ENCODE peak calls at places on chromosomes 5 and 9, in ten cellular contexts. X is progenitor cell of endocrine pancreas; E is pancreas; J is lower leg skin; W is HFF-Myc; U is neuronal stem cell; Y is retina; P is GM10248; A is activated T-cell treated with anti-CD3 and anti-CD28 coated beads, Interleukin-2, amount 50 U/mL, for 72 hours; Z is NCI-H2081. V is an unnamed sample.

GRCh38 chr9:120877276-120878034 is 467 bp upstream of the PHF19 start:
- DNase-seq in X (peak; percentile 47), E (peak; percentile 83), J (peak; percentile 90), W (no peak), U (peak; percentile 40), Y (peak; percentile 75), P (peak; percentile 85), A (peak; percentile 81), Z (peak; percentile 82), V (peak; percentile 89)

GRCh38 chr5:82365026-82365425 is 86.9 kb upstream of the RPS23 start:
- DNase-seq in X (no peak), E (no peak), J (no peak), W (no peak), U (no peak), Y (no peak), P (no peak), A (no peak), Z (no peak), V (no peak)

GRCh38 chr5:100746730-100747129 is 156.4 kb downstream of the ST8SIA4 start:
- DNase-seq in X (no peak), E (no peak), J (no peak), W (no peak), U (no peak), Y (no peak), P (peak; percentile 28), A (no peak), Z (no peak), V (peak; percentile 37)

GRCh38 chr9:6575324-6575758 is 70.2 kb downstream of the GLDC start:
- DNase-seq in X (no peak), E (no peak), J (no peak), W (no peak), U (no peak), Y (no peak), P (peak; percentile 48), A (no peak), Z (no peak), V (peak; percentile 41)

GRCh38 chr5:6504677-6505414 is 56.2 kb downstream of the UBE2QL1 start:
- DNase-seq in X (no peak), E (no peak), J (peak; percentile 57), W (peak; percentile 9), U (no peak), Y (no peak), P (no peak), A (no peak), Z (peak; percentile 88), V (no peak)

GRCh38 chr9:136886610-136887597 is 588 bp downstream of the TRAF2 start:
- DNase-seq in X (peak; percentile 35), E (peak; percentile 82), J (no peak), W (no peak), U (peak; percentile 36), Y (peak; percentile 63), P (peak; percentile 79), A (peak; percentile 54), Z (peak; percentile 50), V (peak; percentile 87)

GRCh38 chr9:131422241-131422792 is 28.4 kb downstream of the PRRC2B start:
- DNase-seq in X (no peak), E (no peak), J (no peak), W (no peak), U (no peak), Y (no peak), P (no peak), A (no peak), Z (no peak), V (no peak)

GRCh38 chr9:18799420-18799819 is 233.6 kb downstream of the SAXO1 start:
- DNase-seq in X (no peak), E (no peak), J (no peak), W (no peak), U (no peak), Y (no peak), P (no peak), A (no peak), Z (no peak), V (no peak)

GRCh38 chr5:88884435-88884877 is 1.5 kb upstream of the MEF2C start:
- DNase-seq in X (no peak), E (no peak), J (no peak), W (no peak), U (no peak), Y (no peak), P (no peak), A (no peak), Z (no peak), V (no peak)

GRCh38 chr9:21110708-21111576 is 30.7 kb downstream of the IFNW1 start:
- DNase-seq in X (no peak), E (no peak), J (no peak), W (peak; percentile 77), U (peak; percentile 76), Y (peak; percentile 50), P (peak; percentile 42), A (peak; percentile 33), Z (peak; percentile 73), V (peak; percentile 60)

GRCh38 chr5:68533571-68534051 is 318.1 kb downstream of the PIK3R1 start:
- DNase-seq in X (no peak), E (no peak), J (no peak), W (no peak), U (no peak), Y (peak; percentile 74), P (no peak), A (no peak), Z (peak; percentile 78), V (no peak)

GRCh38 chr9:28135571-28135970 is 562.3 kb upstream of the C9orf72 start:
- DNase-seq in X (no peak), E (no peak), J (no peak), W (no peak), U (no peak), Y (no peak), P (no peak), A (no peak), Z (no peak), V (no peak)

GRCh38 chr9:82333671-82334070 is 345.1 kb downstream of the SPATA31D1 start:
- DNase-seq in X (no peak), E (no peak), J (no peak), W (no peak), U (no peak), Y (no peak), P (no peak), A (no peak), Z (no peak), V (no peak)

GRCh38 chr5:173472164-173472563 is 143.9 kb upstream of the STC2 start:
- DNase-seq in X (no peak), E (no peak), J (peak; percentile 89), W (peak; percentile 97), U (no peak), Y (peak; percentile 17), P (no peak), A (no peak), Z (no peak), V (no peak)

GRCh38 chr9:114894801-114895433 is 35.5 kb downstream of the TNFSF8 start:
- DNase-seq in X (no peak), E (no peak), J (no peak), W (peak; percentile 92), U (no peak), Y (no peak), P (no peak), A (peak; percentile 71), Z (peak; percentile 51), V (no peak)

GRCh38 chr9:81819859-81820546 is 108.2 kb upstream of the SPATA31D4 start:
- DNase-seq in X (no peak), E (no peak), J (no peak), W (no peak), U (peak; percentile 32), Y (peak; percentile 47), P (no peak), A (no peak), Z (no peak), V (no peak)

GRCh38 chr9:36033788-36034187 is 2.9 kb upstream of the RECK start:
- DNase-seq in X (no peak), E (no peak), J (no peak), W (no peak), U (no peak), Y (no peak), P (no peak), A (no peak), Z (no peak), V (no peak)

GRCh38 chr9:2663486-2663885 is 41.9 kb downstream of the VLDLR start:
- DNase-seq in X (no peak), E (no peak), J (no peak), W (no peak), U (no peak), Y (no peak), P (no peak), A (no peak), Z (no peak), V (no peak)

GRCh38 chr9:130424781-130425310 is 19.9 kb upstream of the ASS1 start:
- DNase-seq in X (no peak), E (peak; percentile 38), J (no peak), W (no peak), U (no peak), Y (no peak), P (no peak), A (no peak), Z (no peak), V (no peak)

GRCh38 chr5:62268239-62268638 is 37.8 kb upstream of the KIF2A start:
- DNase-seq in X (no peak), E (no peak), J (no peak), W (no peak), U (no peak), Y (no peak), P (no peak), A (no peak), Z (no peak), V (no peak)

GRCh38 chr9:38699337-38699736 is 20.6 kb downstream of the FAM240B start:
- DNase-seq in X (no peak), E (no peak), J (no peak), W (no peak), U (no peak), Y (no peak), P (no peak), A (no peak), Z (no peak), V (no peak)

GRCh38 chr9:68825755-68826500 is 120.9 kb downstream of the PIP5K1B start:
- DNase-seq in X (no peak), E (no peak), J (no peak), W (no peak), U (no peak), Y (no peak), P (no peak), A (no peak), Z (no peak), V (no peak)

GRCh38 chr9:7481570-7481969 is 318.0 kb downstream of the DMAC1 start:
- DNase-seq in X (no peak), E (no peak), J (no peak), W (no peak), U (no peak), Y (no peak), P (no peak), A (no peak), Z (no peak), V (no peak)

GRCh38 chr5:82004511-82004910 is 32.7 kb downstream of the ATG10 start:
- DNase-seq in X (no peak), E (no peak), J (no peak), W (no peak), U (no peak), Y (no peak), P (no peak), A (no peak), Z (no peak), V (no peak)

GRCh38 chr5:157182143-157182757 is 1.6 kb downstream of the ITK start:
- DNase-seq in X (no peak), E (no peak), J (no peak), W (no peak), U (no peak), Y (no peak), P (no peak), A (no peak), Z (no peak), V (no peak)

GRCh38 chr5:154214236-154215106 is 23.9 kb downstream of the GALNT10 start:
- DNase-seq in X (no peak), E (no peak), J (no peak), W (no peak), U (no peak), Y (no peak), P (peak; percentile 46), A (peak; percentile 43), Z (no peak), V (peak; percentile 53)

GRCh38 chr5:15992918-15993317 is 186.7 kb downstream of the MARCHF11 start:
- DNase-seq in X (no peak), E (no peak), J (no peak), W (no peak), U (no peak), Y (no peak), P (no peak), A (no peak), Z (no peak), V (no peak)

GRCh38 chr5:6399978-6400910 is 21.9 kb upstream of the MED10 start:
- DNase-seq in X (no peak), E (no peak), J (peak; percentile 78), W (peak; percentile 26), U (no peak), Y (no peak), P (no peak), A (no peak), Z (no peak), V (no peak)